ENCODE peak calls at places on chromosomes 7 and 10, in eight cellular contexts. W is neural progenitor cell, F is mammary epithelial cell, M is A549, L is AG04450, D is heart right ventricle, E is hepatocyte, Z is brain microvascular endothelial cell. V is an unnamed sample.

GRCh38 chr10:27844223-27844622 is 98.6 kb upstream of the MKX start:
- DNase-seq in M (no peak), W (no peak), Z (no peak), E (no peak), L (no peak), F (no peak), D (no peak), V (no peak)

GRCh38 chr10:49076741-49077521 is 38.4 kb downstream of the VSTM4 start:
- DNase-seq in M (no peak), F (no peak), E (no peak), L (no peak), Z (no peak), W (no peak), D (peak; percentile 1), V (peak; percentile 58)

GRCh38 chr7:27189560-27190283 is 4.7 kb upstream of the HOXA11 start:
- DNase-seq in E (no peak), Z (no peak), D (no peak), W (no peak), M (no peak), F (no peak), L (no peak), V (no peak)

GRCh38 chr7:77482015-77482414 is 55.1 kb upstream of the PTPN12 start:
- DNase-seq in W (no peak), L (no peak), E (peak; percentile 76), Z (no peak), M (peak; percentile 63), F (peak; percentile 85), D (no peak), V (peak; percentile 23)

GRCh38 chr7:4174884-4175283 is 507.2 kb upstream of the FOXK1 start:
- DNase-seq in F (no peak), L (no peak), D (no peak), W (no peak), E (no peak), M (no peak), Z (no peak), V (no peak)

GRCh38 chr7:131364767-131365344 is 37.2 kb downstream of the MKLN1 start:
- DNase-seq in D (no peak), E (no peak), F (no peak), L (no peak), W (no peak), M (no peak), Z (no peak), V (no peak)

GRCh38 chr7:4202954-4203353 is 479.1 kb upstream of the FOXK1 start:
- DNase-seq in F (no peak), L (no peak), M (no peak), E (no peak), Z (no peak), D (no peak), W (no peak), V (no peak)

GRCh38 chr7:139853576-139854511 is 24.8 kb downstream of the TBXAS1 start:
- DNase-seq in M (no peak), L (peak; percentile 76), Z (peak; percentile 45), W (no peak), D (no peak), F (peak; percentile 51), E (no peak), V (no peak)

GRCh38 chr7:131400833-131401593 is 73.3 kb downstream of the MKLN1 start:
- DNase-seq in Z (no peak), W (no peak), E (peak; percentile 4), L (no peak), M (no peak), D (no peak), F (no peak), V (no peak)

GRCh38 chr10:101694674-101695403 is at the start of gene FBXW4:
- DNase-seq in M (peak; percentile 60), F (peak; percentile 33), Z (no peak), E (peak; percentile 79), D (peak; percentile 42), W (peak; percentile 73), L (no peak), V (peak; percentile 70)

GRCh38 chr7:93245525-93246432 is 13.6 kb downstream of the VPS50 start:
- DNase-seq in L (peak; percentile 10), E (peak; percentile 18), Z (no peak), M (no peak), W (peak; percentile 2), D (no peak), F (peak; percentile 6), V (no peak)

GRCh38 chr7:131568953-131569352 is 12.5 kb upstream of the PODXL start:
- DNase-seq in M (no peak), D (no peak), Z (no peak), W (no peak), L (no peak), E (no peak), F (no peak), V (no peak)

DNA sequence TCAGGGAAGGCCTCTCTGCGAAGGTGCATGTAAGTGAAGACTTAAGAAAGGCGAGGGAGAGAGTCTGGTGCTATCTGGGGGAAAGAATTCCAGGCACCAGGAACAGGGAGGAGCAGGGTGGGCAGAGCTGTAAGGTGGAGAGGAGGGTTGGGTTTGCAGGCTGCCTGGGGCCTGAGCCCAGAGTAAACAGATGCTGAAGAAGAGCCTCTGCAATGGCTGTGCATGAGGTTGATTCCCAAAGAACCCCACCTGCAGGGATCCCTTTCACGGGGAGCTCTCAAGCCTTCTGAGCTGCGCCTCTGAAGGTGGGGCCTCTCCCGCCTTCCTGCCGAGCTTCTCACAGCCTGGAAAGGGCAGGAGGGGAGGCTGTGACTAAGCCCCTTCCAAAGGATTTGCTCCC is 115.1 kb downstream of the RNF216 start:
- DNase-seq in L (no peak), Z (no peak), W (peak; percentile 70), F (no peak), M (no peak), D (no peak), E (no peak), V (no peak)
- H3K27ac ChIP-seq in L (no peak overlapping the region), Z (no peak overlapping the region), W (peak overlapping the region; percentile 65), F (no peak overlapping the region), M (no peak overlapping the region), D (no peak overlapping the region), E (no peak overlapping the region), V (no peak overlapping the region)

GRCh38 chr7:102289051-102289450 is 2.4 kb downstream of the SH2B2 start:
- DNase-seq in L (no peak), E (no peak), D (no peak), W (no peak), F (no peak), M (no peak), Z (no peak), V (no peak)
- H3K27ac ChIP-seq in L (no peak overlapping the region), E (no peak overlapping the region), D (no peak overlapping the region), W (no peak overlapping the region), F (no peak overlapping the region), M (no peak overlapping the region), Z (no peak overlapping the region), V (no peak overlapping the region)

GRCh38 chr7:103338864-103339263 is 5.7 kb downstream of the DNAJC2 start:
- DNase-seq in W (no peak), Z (no peak), F (no peak), E (no peak), M (no peak), D (no peak), L (no peak), V (no peak)
- H3K27ac ChIP-seq in W (no peak overlapping the region), Z (no peak overlapping the region), F (no peak overlapping the region), E (no peak overlapping the region), M (no peak overlapping the region), D (no peak overlapping the region), L (no peak overlapping the region), V (no peak overlapping the region)

GRCh38 chr7:129947001-129947400 is 5.8 kb downstream of the UBE2H start:
- DNase-seq in F (no peak), E (no peak), Z (no peak), W (no peak), M (no peak), L (no peak), D (no peak), V (no peak)

GRCh38 chr7:129947701-129948100 is 5.1 kb downstream of the UBE2H start:
- DNase-seq in W (no peak), F (no peak), L (no peak), Z (peak; percentile 7), M (no peak), D (no peak), E (no peak), V (no peak)

GRCh38 chr7:129949292-129950133 is 3.2 kb downstream of the UBE2H start:
- DNase-seq in D (peak; percentile 21), E (peak; percentile 62), F (peak; percentile 95), L (peak; percentile 47), W (peak; percentile 64), Z (peak; percentile 60), M (no peak), V (peak; percentile 38)

GRCh38 chr7:129948877-129949291 is 3.9 kb downstream of the UBE2H start:
- DNase-seq in L (peak; percentile 91), F (peak; percentile 86), Z (peak; percentile 89), M (peak; percentile 92), D (peak; percentile 91), E (peak; percentile 93), W (peak; percentile 95), V (peak; percentile 94)

DNA sequence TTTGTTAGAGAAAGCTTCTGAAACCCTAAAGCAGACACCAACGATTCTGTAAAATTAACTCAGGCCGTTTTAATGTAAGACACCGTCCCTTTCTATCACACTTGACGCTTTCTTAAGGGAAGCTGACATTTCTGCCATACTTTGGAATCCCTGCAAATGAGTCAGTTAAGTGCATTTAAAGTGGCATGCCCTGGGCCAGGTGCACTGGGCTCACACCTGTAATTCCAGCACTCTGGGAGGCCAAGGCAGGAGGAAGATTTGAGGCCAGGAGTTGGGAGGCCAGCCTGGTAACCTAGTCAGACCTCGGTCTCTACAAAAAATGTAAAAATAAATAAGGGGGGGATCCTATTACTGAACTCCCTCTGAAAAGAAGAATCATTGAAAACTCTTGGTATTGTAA is 4.4 kb downstream of the UBE2H start:
- DNase-seq in L (no peak), Z (no peak), E (no peak), F (no peak), M (no peak), W (no peak), D (no peak), V (no peak)
- H3K27ac ChIP-seq in L (peak overlapping the region; percentile 97), Z (peak overlapping the region; percentile 78), E (peak overlapping the region; percentile 92), F (peak overlapping the region; percentile 96), M (peak overlapping the region; percentile 83), W (peak overlapping the region; percentile 99), D (peak overlapping the region; percentile 93), V (peak overlapping the region; percentile 98)